ENCODE peak calls at places on chromosomes 2 and 18, in seven cellular contexts. I, E, V, W, H, K and O are unnamed samples.
A peak's percentile ranks its signal among the peaks of the same experiment; 100 is the strongest.

GRCh38 chr2:237165405-237166276 is 80.0 kb downstream of the COPS8 start:
- DNase-seq in V (no peak), K (peak; percentile 63), W (peak; percentile 69), E (peak; percentile 64), I (no peak), H (peak; percentile 60), O (peak; percentile 48)

GRCh38 chr2:205797866-205798265 is 115.6 kb downstream of the NRP2 start:
- DNase-seq in I (no peak), E (no peak), K (no peak), V (no peak), W (peak; percentile 52), H (no peak), O (no peak)

GRCh38 chr2:94874277-94874997 is 3.2 kb downstream of the TEKT4 start:
- DNase-seq in V (peak; percentile 65), W (peak; percentile 6), H (peak; percentile 73), K (peak; percentile 98), I (no peak), E (peak; percentile 51), O (peak; percentile 46)

GRCh38 chr2:210199186-210199765 is 26.0 kb downstream of the ACADL start:
- DNase-seq in K (no peak), W (peak; percentile 41), H (peak; percentile 19), I (peak; percentile 38), V (peak; percentile 9), E (no peak), O (peak; percentile 58)

GRCh38 chr18:46378126-46378863 is 274.1 kb downstream of the HAUS1 start:
- DNase-seq in H (no peak), K (no peak), E (no peak), I (no peak), V (no peak), W (no peak), O (no peak)

GRCh38 chr2:120264995-120265394 is 12.3 kb downstream of the RALB start:
- DNase-seq in I (no peak), E (no peak), K (no peak), H (no peak), W (no peak), V (no peak), O (peak; percentile 83)

GRCh38 chr2:5781679-5782078 is 89.5 kb downstream of the SOX11 start:
- DNase-seq in I (no peak), V (no peak), E (no peak), W (no peak), K (no peak), H (no peak), O (no peak)

GRCh38 chr2:113284481-113284880 is 5.8 kb upstream of the PAX8 start:
- DNase-seq in H (no peak), W (peak; percentile 24), E (no peak), I (peak; percentile 55), V (no peak), K (no peak), O (no peak)

GRCh38 chr2:226466124-226466523 is 333.5 kb downstream of the IRS1 start:
- DNase-seq in I (no peak), E (no peak), V (no peak), W (no peak), H (no peak), K (no peak), O (peak; percentile 27)

GRCh38 chr2:105943977-105944376 is 199.3 kb downstream of the NCK2 start:
- DNase-seq in K (no peak), I (no peak), H (no peak), W (no peak), V (no peak), E (no peak), O (no peak)

GRCh38 chr18:74718312-74718711 is 120.6 kb downstream of the ZNF407 start:
- DNase-seq in V (no peak), I (no peak), E (peak; percentile 40), K (no peak), H (peak; percentile 95), W (no peak), O (no peak)

GRCh38 chr18:77102246-77103040 is 30.1 kb downstream of the MBP start:
- DNase-seq in E (no peak), I (peak; percentile 79), V (no peak), H (no peak), W (peak; percentile 93), K (no peak), O (no peak)

GRCh38 chr2:55482186-55482945 is 37.2 kb upstream of the CFAP36 start:
- DNase-seq in W (peak; percentile 45), I (peak; percentile 68), V (no peak), K (no peak), H (peak; percentile 92), E (no peak), O (no peak)

GRCh38 chr2:15047184-15047583 is 414.7 kb downstream of the LRATD1 start:
- DNase-seq in E (peak; percentile 76), I (no peak), K (no peak), V (no peak), W (no peak), H (peak; percentile 18), O (no peak)

GRCh38 chr2:65278450-65279030 is 50.9 kb downstream of the ACTR2 start:
- DNase-seq in E (no peak), V (no peak), I (peak; percentile 94), K (no peak), H (peak; percentile 68), W (peak; percentile 49), O (no peak)

GRCh38 chr18:3044931-3045698 is 32.2 kb upstream of the LPIN2 start:
- DNase-seq in H (no peak), W (no peak), K (no peak), V (no peak), E (no peak), I (no peak), O (no peak)

GRCh38 chr2:3238951-3239841 is 138.4 kb downstream of the EIPR1 start:
- DNase-seq in H (no peak), V (no peak), K (no peak), I (no peak), E (no peak), W (no peak), O (no peak)

GRCh38 chr2:64645014-64645418 is 8.7 kb downstream of the SERTAD2 start:
- DNase-seq in I (peak; percentile 88), K (peak; percentile 76), E (peak; percentile 91), V (peak; percentile 80), W (peak; percentile 68), H (peak; percentile 96), O (peak; percentile 77)

GRCh38 chr2:172431428-172431827 is 4.0 kb downstream of the ITGA6 start:
- DNase-seq in I (no peak), E (no peak), H (no peak), K (no peak), V (no peak), W (no peak), O (no peak)

GRCh38 chr18:5159080-5159479 is 38.0 kb downstream of the AKAIN1 start:
- DNase-seq in W (no peak), V (no peak), H (no peak), I (no peak), K (no peak), E (no peak), O (no peak)

GRCh38 chr2:119826370-119826961 is 66.7 kb downstream of the PTPN4 start:
- DNase-seq in I (peak; percentile 59), V (peak; percentile 2), K (no peak), E (no peak), W (peak; percentile 21), H (peak; percentile 77), O (peak; percentile 9)

DNA sequence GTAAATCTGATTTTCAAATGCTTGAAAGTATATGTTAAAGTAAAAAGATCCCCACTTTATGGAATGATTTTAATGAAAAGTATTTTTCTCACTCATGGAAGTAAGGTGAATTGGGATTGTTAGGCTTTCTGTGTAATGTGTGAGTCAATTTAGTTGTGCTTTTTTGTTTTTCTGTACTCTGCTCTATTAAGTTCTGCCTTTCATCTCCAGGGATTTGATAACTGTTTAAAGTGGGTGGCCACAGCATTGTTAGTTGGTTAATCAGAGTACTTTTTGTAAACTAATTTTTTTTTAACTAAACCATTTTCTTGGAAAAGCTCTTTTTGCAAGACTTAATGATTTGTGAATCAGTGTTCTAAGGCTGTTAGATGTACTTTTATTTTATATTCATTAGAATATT is 76.8 kb downstream of the ABI2 start:
- DNase-seq in H (no peak), K (no peak), V (no peak), W (peak; percentile 73), E (no peak), I (peak; percentile 55), O (no peak)
- H3K9ac ChIP-seq in H (no peak overlapping the region), K (no peak overlapping the region), V (no peak overlapping the region), W (no peak overlapping the region), E (no peak overlapping the region), I (no peak overlapping the region), O (no peak overlapping the region)

GRCh38 chr18:12308386-12309100 is 502 bp downstream of the TUBB6 start:
- DNase-seq in K (peak; percentile 77), E (peak; percentile 66), I (peak; percentile 92), H (peak; percentile 78), V (peak; percentile 63), W (peak; percentile 88), O (peak; percentile 91)

GRCh38 chr18:12306752-12307151 is 1.3 kb upstream of the TUBB6 start:
- DNase-seq in H (no peak), V (no peak), E (no peak), W (no peak), I (no peak), K (no peak), O (no peak)

GRCh38 chr18:12305930-12306629 is 2.0 kb upstream of the TUBB6 start:
- DNase-seq in I (peak; percentile 57), W (peak; percentile 20), V (no peak), E (peak; percentile 56), H (peak; percentile 69), K (peak; percentile 72), O (no peak)

GRCh38 chr18:12307871-12308385 is at the start of gene TUBB6:
- DNase-seq in I (peak; percentile 88), W (peak; percentile 81), E (peak; percentile 66), V (peak; percentile 57), K (peak; percentile 81), H (peak; percentile 80), O (peak; percentile 37)

GRCh38 chr18:12307251-12307736 is 747 bp upstream of the TUBB6 start:
- DNase-seq in I (peak; percentile 84), E (no peak), W (peak; percentile 76), H (peak; percentile 71), V (peak; percentile 53), K (no peak), O (peak; percentile 60)
- H2BK5ac ChIP-seq in I (no peak overlapping the region), E (no peak overlapping the region), W (peak overlapping the region; percentile 78), H (no peak overlapping the region), V (no peak overlapping the region), K (no peak overlapping the region), O (no peak overlapping the region)

GRCh38 chr2:36405183-36405582 is 49.6 kb downstream of the CRIM1 start:
- DNase-seq in H (no peak), W (no peak), I (peak; percentile 34), V (no peak), E (no peak), K (no peak), O (no peak)

GRCh38 chr2:36404754-36405153 is 49.2 kb downstream of the CRIM1 start:
- DNase-seq in E (no peak), I (no peak), H (no peak), W (no peak), V (no peak), K (no peak), O (no peak)

GRCh38 chr2:36406296-36406695 is 50.7 kb downstream of the CRIM1 start:
- DNase-seq in H (no peak), E (no peak), I (peak; percentile 17), K (no peak), V (no peak), W (no peak), O (no peak)

GRCh38 chr2:36404312-36404711 is 48.7 kb downstream of the CRIM1 start:
- DNase-seq in K (no peak), E (no peak), I (peak; percentile 41), H (no peak), W (no peak), V (no peak), O (peak; percentile 44)

GRCh38 chr2:36403675-36404230 is 48.2 kb downstream of the CRIM1 start:
- DNase-seq in E (no peak), I (peak; percentile 89), K (no peak), V (no peak), H (peak; percentile 85), W (peak; percentile 84), O (peak; percentile 89)
- H3K9ac ChIP-seq in E (no peak overlapping the region), I (no peak overlapping the region), K (no peak overlapping the region), V (no peak overlapping the region), H (no peak overlapping the region), W (no peak overlapping the region), O (no peak overlapping the region)

GRCh38 chr2:186889291-186889886 is 40.4 kb upstream of the ZSWIM2 start:
- DNase-seq in H (no peak), V (no peak), K (no peak), E (no peak), W (no peak), I (no peak), O (peak; percentile 12)
- H2BK5ac ChIP-seq in H (no peak overlapping the region), V (no peak overlapping the region), K (no peak overlapping the region), E (no peak overlapping the region), W (no peak overlapping the region), I (no peak overlapping the region), O (no peak overlapping the region)